ENCODE peak calls at places on chromosomes 12 and 14, in five cellular contexts. F is activated CD8-positive, alpha-beta memory T cell treated with anti-CD3 and anti-CD28 coated beads, Interleukin-2, amount 50 U/mL, for 4 hours; I is M059J; Q is kidney tubule cell; S is endothelial cell. Y is an unnamed sample.

GRCh38 chr12:39294712-39295111 is 148.2 kb downstream of the KIF21A start:
- DNase-seq in F (no peak), I (no peak), Q (no peak), S (no peak), Y (peak)

GRCh38 chr12:96986883-96987523 is 79.9 kb downstream of the NEDD1 start:
- DNase-seq in F (no peak), I (peak), Q (peak), S (peak), Y (no peak)

GRCh38 chr12:92596388-92596787 is 106.4 kb upstream of the PLEKHG7 start:
- DNase-seq in F (no peak), I (peak), Q (peak), S (no peak), Y (no peak)

GRCh38 chr14:28635387-28635786 is 131.2 kb upstream of the FOXG1 start:
- DNase-seq in F (no peak), I (peak), Q (peak), S (peak), Y (no peak)

GRCh38 chr12:102394200-102394599 is 86.2 kb downstream of the IGF1 start:
- DNase-seq in F (no peak), I (no peak), Q (no peak), S (no peak), Y (no peak)

GRCh38 chr12:28313631-28314030 is 123.4 kb downstream of the CCDC91 start:
- DNase-seq in F (no peak), I (peak), Q (peak), S (no peak), Y (no peak)

GRCh38 chr12:94545937-94546771 is 86.5 kb upstream of the CEP83 start:
- DNase-seq in F (no peak), I (peak), Q (peak), S (peak), Y (peak)

GRCh38 chr12:13339538-13339937 is 143.0 kb downstream of the EMP1 start:
- DNase-seq in F (no peak), I (peak), Q (peak), S (no peak), Y (no peak)

GRCh38 chr14:100246809-100247428 is 8.0 kb downstream of the YY1 start:
- DNase-seq in F (no peak), I (peak), Q (peak), S (peak), Y (peak)

GRCh38 chr14:93929048-93929535 is 1.9 kb downstream of the FAM181A start:
- DNase-seq in F (no peak), I (no peak), Q (no peak), S (no peak), Y (no peak)

GRCh38 chr12:116123511-116124258 is 153.8 kb downstream of the MED13L start:
- DNase-seq in F (peak), I (peak), Q (peak), S (no peak), Y (peak)

GRCh38 chr12:106773945-106774807 is at the start of gene RIC8B:
- DNase-seq in F (peak), I (peak), Q (peak), S (peak), Y (peak)

GRCh38 chr12:79082595-79082994 is 218.0 kb downstream of the SYT1 start:
- DNase-seq in F (no peak), I (no peak), Q (no peak), S (no peak), Y (no peak)

GRCh38 chr12:109053382-109054123 is 1.2 kb downstream of the USP30 start:
- DNase-seq in F (no peak), I (peak), Q (peak), S (no peak), Y (peak)

GRCh38 chr14:68589447-68590232 is 203.2 kb downstream of the ZFP36L1 start:
- DNase-seq in F (no peak), I (no peak), Q (no peak), S (no peak), Y (peak)

GRCh38 chr12:14743061-14743460 is 46.7 kb upstream of the GUCY2C start:
- DNase-seq in F (no peak), I (no peak), Q (no peak), S (no peak), Y (no peak)

GRCh38 chr12:91142184-91142583 is 30.9 kb upstream of the LUM start:
- DNase-seq in F (no peak), I (peak), Q (no peak), S (no peak), Y (no peak)

GRCh38 chr14:38867561-38868150 is 235.4 kb downstream of the SEC23A start:
- DNase-seq in F (peak), I (peak), Q (peak), S (peak), Y (peak)

GRCh38 chr12:117674313-117674712 is 294.5 kb downstream of the KSR2 start:
- DNase-seq in F (no peak), I (peak), Q (peak), S (no peak), Y (no peak)

GRCh38 chr14:20907214-20907613 is 16.0 kb downstream of the RNASE3 start:
- DNase-seq in F (no peak), I (no peak), Q (no peak), S (no peak), Y (no peak)

GRCh38 chr12:99035776-99036175 is 390.7 kb downstream of the APAF1 start:
- DNase-seq in F (no peak), I (no peak), Q (no peak), S (no peak), Y (no peak)

GRCh38 chr14:56247495-56248087 is 129.4 kb downstream of the PELI2 start:
- DNase-seq in F (no peak), I (peak), Q (peak), S (no peak), Y (no peak)

GRCh38 chr12:111434680-111435338 is 29.1 kb downstream of the SH2B3 start:
- DNase-seq in F (peak), I (peak), Q (peak), S (peak), Y (no peak)

GRCh38 chr12:115481141-115481540 is 796.4 kb downstream of the MED13L start:
- DNase-seq in F (no peak), I (peak), Q (no peak), S (no peak), Y (no peak)

GRCh38 chr14:62001988-62002387 is 239.8 kb downstream of the SNAPC1 start:
- DNase-seq in F (no peak), I (no peak), Q (no peak), S (no peak), Y (no peak)

GRCh38 chr12:106428379-106428778 is 70.8 kb downstream of the POLR3B start:
- DNase-seq in F (no peak), I (no peak), Q (no peak), S (no peak), Y (no peak)

GRCh38 chr14:68471029-68471963 is 321.6 kb downstream of the ZFP36L1 start:
- DNase-seq in F (no peak), I (no peak), Q (no peak), S (no peak), Y (no peak)

GRCh38 chr12:82952946-82953345 is 266.2 kb downstream of the TMTC2 start:
- DNase-seq in F (no peak), I (no peak), Q (peak), S (no peak), Y (no peak)

GRCh38 chr14:79581912-79582576 is 629.3 kb downstream of the DIO2 start:
- DNase-seq in F (no peak), I (peak), Q (peak), S (no peak), Y (no peak)

GRCh38 chr12:26473291-26473690 is 277.9 kb downstream of the SSPN start:
- DNase-seq in F (no peak), I (peak), Q (peak), S (no peak), Y (no peak)

GRCh38 chr12:96034631-96035282 is 630 bp downstream of the LTA4H start:
- DNase-seq in F (no peak), I (peak), Q (peak), S (peak), Y (peak)

GRCh38 chr12:78470354-78471195 is 394.0 kb upstream of the SYT1 start:
- DNase-seq in F (no peak), I (peak), Q (peak), S (peak), Y (peak)

GRCh38 chr12:108179305-108179704 is 50.2 kb downstream of the WSCD2 start:
- DNase-seq in F (no peak), I (no peak), Q (no peak), S (no peak), Y (no peak)

GRCh38 chr12:67748761-67749075 is 100.2 kb downstream of the DYRK2 start:
- DNase-seq in F (no peak), I (peak), Q (peak), S (no peak), Y (no peak)

GRCh38 chr12:31915442-31915841 is 43.8 kb upstream of the RESF1 start:
- DNase-seq in F (no peak), I (no peak), Q (no peak), S (no peak), Y (no peak)

GRCh38 chr12:116247377-116247776 is 30.1 kb downstream of the MED13L start:
- DNase-seq in F (no peak), I (no peak), Q (no peak), S (no peak), Y (no peak)